ENCODE peak calls at places on chromosomes 16 and 17, in nine cellular contexts. One of them, this sample, is unnamed.

GRCh38 chr16:1206786-1207185 is 18.3 kb downstream of the TPSG1 start:
- DNase-seq in PC-9: no peak
- DNase-seq in RWPE1: no peak
- DNase-seq in thyroid gland: no peak
- DNase-seq in heart left ventricle: no peak
- DNase-seq in suprapubic skin: no peak
- DNase-seq in ovary: no peak
- DNase-seq in endodermal cell: no peak
- DNase-seq in heart right ventricle: no peak
- DNase-seq in this sample: no peak

GRCh38 chr17:76578376-76578775 is 7.3 kb downstream of the ST6GALNAC2 start:
- DNase-seq in PC-9: no peak
- DNase-seq in RWPE1: peak; percentile 75
- DNase-seq in thyroid gland: no peak
- DNase-seq in heart left ventricle: no peak
- DNase-seq in suprapubic skin: no peak
- DNase-seq in ovary: no peak
- DNase-seq in endodermal cell: no peak
- DNase-seq in heart right ventricle: no peak
- DNase-seq in this sample: no peak

GRCh38 chr17:4548721-4549531 is 6.3 kb downstream of the MYBBP1A start:
- DNase-seq in PC-9: peak; percentile 73
- DNase-seq in RWPE1: peak; percentile 44
- DNase-seq in thyroid gland: no peak
- DNase-seq in heart left ventricle: peak; percentile 16
- DNase-seq in suprapubic skin: no peak
- DNase-seq in ovary: no peak
- DNase-seq in endodermal cell: peak; percentile 59
- DNase-seq in heart right ventricle: no peak
- DNase-seq in this sample: peak; percentile 79

GRCh38 chr16:53817812-53818211 is 113.9 kb downstream of the FTO start:
- DNase-seq in PC-9: no peak
- DNase-seq in RWPE1: no peak
- DNase-seq in thyroid gland: no peak
- DNase-seq in heart left ventricle: no peak
- DNase-seq in suprapubic skin: no peak
- DNase-seq in ovary: no peak
- DNase-seq in endodermal cell: no peak
- DNase-seq in heart right ventricle: no peak
- DNase-seq in this sample: no peak

GRCh38 chr17:50554201-50554600 is 6.3 kb upstream of the CACNA1G start:
- DNase-seq in PC-9: no peak
- DNase-seq in RWPE1: no peak
- DNase-seq in thyroid gland: no peak
- DNase-seq in heart left ventricle: no peak
- DNase-seq in suprapubic skin: no peak
- DNase-seq in ovary: no peak
- DNase-seq in endodermal cell: no peak
- DNase-seq in heart right ventricle: no peak
- DNase-seq in this sample: no peak

GRCh38 chr17:10606110-10606509 is 51.0 kb downstream of the MYH3 start:
- DNase-seq in PC-9: no peak
- DNase-seq in RWPE1: no peak
- DNase-seq in thyroid gland: no peak
- DNase-seq in heart left ventricle: no peak
- DNase-seq in suprapubic skin: no peak
- DNase-seq in ovary: no peak
- DNase-seq in endodermal cell: no peak
- DNase-seq in heart right ventricle: no peak
- DNase-seq in this sample: no peak

GRCh38 chr17:46727572-46728348 is 90.7 kb downstream of the WNT3 start:
- DNase-seq in PC-9: peak; percentile 12
- DNase-seq in RWPE1: peak; percentile 69
- DNase-seq in thyroid gland: no peak
- DNase-seq in heart left ventricle: no peak
- DNase-seq in suprapubic skin: no peak
- DNase-seq in ovary: no peak
- DNase-seq in endodermal cell: no peak
- DNase-seq in heart right ventricle: no peak
- DNase-seq in this sample: peak; percentile 90

GRCh38 chr16:12639044-12639443 is 164.6 kb downstream of the CPPED1 start:
- DNase-seq in PC-9: no peak
- DNase-seq in RWPE1: peak; percentile 46
- DNase-seq in thyroid gland: no peak
- DNase-seq in heart left ventricle: no peak
- DNase-seq in suprapubic skin: no peak
- DNase-seq in ovary: no peak
- DNase-seq in endodermal cell: no peak
- DNase-seq in heart right ventricle: no peak
- DNase-seq in this sample: peak; percentile 67

GRCh38 chr16:82638095-82638798 is 11.5 kb downstream of the CDH13 start:
- DNase-seq in PC-9: no peak
- DNase-seq in RWPE1: peak; percentile 36
- DNase-seq in thyroid gland: no peak
- DNase-seq in heart left ventricle: no peak
- DNase-seq in suprapubic skin: no peak
- DNase-seq in ovary: no peak
- DNase-seq in endodermal cell: no peak
- DNase-seq in heart right ventricle: no peak
- DNase-seq in this sample: peak; percentile 75

GRCh38 chr16:82639666-82640336 is 13.0 kb downstream of the CDH13 start:
- DNase-seq in PC-9: peak; percentile 4
- DNase-seq in RWPE1: peak; percentile 47
- DNase-seq in thyroid gland: peak; percentile 59
- DNase-seq in heart left ventricle: peak; percentile 58
- DNase-seq in suprapubic skin: peak; percentile 83
- DNase-seq in ovary: no peak
- DNase-seq in endodermal cell: peak; percentile 91
- DNase-seq in heart right ventricle: peak; percentile 55
- DNase-seq in this sample: peak; percentile 59

GRCh38 chr16:82641336-82641984 is 14.7 kb downstream of the CDH13 start:
- DNase-seq in PC-9: no peak
- DNase-seq in RWPE1: no peak
- DNase-seq in thyroid gland: no peak
- DNase-seq in heart left ventricle: no peak
- DNase-seq in suprapubic skin: no peak
- DNase-seq in ovary: no peak
- DNase-seq in endodermal cell: no peak
- DNase-seq in heart right ventricle: no peak
- DNase-seq in this sample: no peak

GRCh38 chr16:82636958-82637357 is 10.2 kb downstream of the CDH13 start:
- DNase-seq in PC-9: no peak
- DNase-seq in RWPE1: no peak
- DNase-seq in thyroid gland: no peak
- DNase-seq in heart left ventricle: no peak
- DNase-seq in suprapubic skin: no peak
- DNase-seq in ovary: no peak
- DNase-seq in endodermal cell: no peak
- DNase-seq in heart right ventricle: no peak
- DNase-seq in this sample: no peak

DNA sequence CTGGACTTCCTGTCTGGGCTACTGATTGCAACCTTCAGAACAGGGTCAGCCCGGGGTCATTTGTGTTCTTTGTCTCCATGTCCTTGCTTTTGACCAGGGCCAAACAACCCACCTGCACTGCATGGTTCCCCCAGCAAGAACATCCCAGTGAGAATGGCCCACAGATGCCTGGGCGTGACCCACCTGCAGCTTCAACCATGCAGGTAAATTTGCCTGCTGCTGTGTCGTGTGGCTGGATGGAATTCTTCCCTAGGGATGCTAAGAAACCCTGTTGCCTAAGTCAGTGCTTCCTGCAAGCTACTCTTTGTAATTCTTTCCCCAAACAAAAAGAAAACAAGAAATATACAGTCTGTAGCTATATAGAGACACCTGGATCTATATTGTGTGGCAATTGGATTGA is 12.5 kb downstream of the CDH13 start:
- DNase-seq in PC-9: no peak
- DNase-seq in RWPE1: no peak
- DNase-seq in thyroid gland: no peak
- DNase-seq in heart left ventricle: no peak
- DNase-seq in suprapubic skin: no peak
- DNase-seq in ovary: no peak
- DNase-seq in endodermal cell: no peak
- DNase-seq in heart right ventricle: no peak
- DNase-seq in this sample: no peak
- H3K27ac ChIP-seq in PC-9: no peak overlapping the region
- H3K27ac ChIP-seq in RWPE1: peak overlapping the region; percentile 90
- H3K27ac ChIP-seq in thyroid gland: no peak overlapping the region
- H3K27ac ChIP-seq in heart left ventricle: no peak overlapping the region
- H3K27ac ChIP-seq in suprapubic skin: no peak overlapping the region
- H3K27ac ChIP-seq in ovary: no peak overlapping the region
- H3K27ac ChIP-seq in endodermal cell: no peak overlapping the region
- H3K27ac ChIP-seq in heart right ventricle: no peak overlapping the region
- H3K27ac ChIP-seq in this sample: no peak overlapping the region

GRCh38 chr17:43530303-43531081 is 15.6 kb downstream of the ETV4 start:
- DNase-seq in PC-9: no peak
- DNase-seq in RWPE1: peak; percentile 46
- DNase-seq in thyroid gland: peak; percentile 99
- DNase-seq in heart left ventricle: peak; percentile 87
- DNase-seq in suprapubic skin: no peak
- DNase-seq in ovary: peak; percentile 96
- DNase-seq in endodermal cell: peak; percentile 100
- DNase-seq in heart right ventricle: peak; percentile 84
- DNase-seq in this sample: peak; percentile 68

GRCh38 chr17:43529977-43530302 is 16.2 kb downstream of the ETV4 start:
- DNase-seq in PC-9: no peak
- DNase-seq in RWPE1: no peak
- DNase-seq in thyroid gland: no peak
- DNase-seq in heart left ventricle: peak; percentile 36
- DNase-seq in suprapubic skin: no peak
- DNase-seq in ovary: peak; percentile 18
- DNase-seq in endodermal cell: no peak
- DNase-seq in heart right ventricle: no peak
- DNase-seq in this sample: no peak

GRCh38 chr17:43531082-43531378 is 15.1 kb downstream of the ETV4 start:
- DNase-seq in PC-9: no peak
- DNase-seq in RWPE1: no peak
- DNase-seq in thyroid gland: no peak
- DNase-seq in heart left ventricle: no peak
- DNase-seq in suprapubic skin: no peak
- DNase-seq in ovary: no peak
- DNase-seq in endodermal cell: no peak
- DNase-seq in heart right ventricle: no peak
- DNase-seq in this sample: no peak

GRCh38 chr17:43528319-43528987 is 17.7 kb downstream of the ETV4 start:
- DNase-seq in PC-9: peak; percentile 40
- DNase-seq in RWPE1: no peak
- DNase-seq in thyroid gland: no peak
- DNase-seq in heart left ventricle: peak; percentile 76
- DNase-seq in suprapubic skin: no peak
- DNase-seq in ovary: no peak
- DNase-seq in endodermal cell: no peak
- DNase-seq in heart right ventricle: peak; percentile 34
- DNase-seq in this sample: no peak

GRCh38 chr17:43528988-43529814 is 16.9 kb downstream of the ETV4 start:
- DNase-seq in PC-9: no peak
- DNase-seq in RWPE1: no peak
- DNase-seq in thyroid gland: no peak
- DNase-seq in heart left ventricle: no peak
- DNase-seq in suprapubic skin: no peak
- DNase-seq in ovary: no peak
- DNase-seq in endodermal cell: peak; percentile 48
- DNase-seq in heart right ventricle: no peak
- DNase-seq in this sample: no peak
- H3K27ac ChIP-seq in PC-9: no peak overlapping the region
- H3K27ac ChIP-seq in RWPE1: peak overlapping the region; percentile 87
- H3K27ac ChIP-seq in thyroid gland: no peak overlapping the region
- H3K27ac ChIP-seq in heart left ventricle: no peak overlapping the region
- H3K27ac ChIP-seq in suprapubic skin: no peak overlapping the region
- H3K27ac ChIP-seq in ovary: no peak overlapping the region
- H3K27ac ChIP-seq in endodermal cell: no peak overlapping the region
- H3K27ac ChIP-seq in heart right ventricle: peak overlapping the region; percentile 67
- H3K27ac ChIP-seq in this sample: no peak overlapping the region

DNA sequence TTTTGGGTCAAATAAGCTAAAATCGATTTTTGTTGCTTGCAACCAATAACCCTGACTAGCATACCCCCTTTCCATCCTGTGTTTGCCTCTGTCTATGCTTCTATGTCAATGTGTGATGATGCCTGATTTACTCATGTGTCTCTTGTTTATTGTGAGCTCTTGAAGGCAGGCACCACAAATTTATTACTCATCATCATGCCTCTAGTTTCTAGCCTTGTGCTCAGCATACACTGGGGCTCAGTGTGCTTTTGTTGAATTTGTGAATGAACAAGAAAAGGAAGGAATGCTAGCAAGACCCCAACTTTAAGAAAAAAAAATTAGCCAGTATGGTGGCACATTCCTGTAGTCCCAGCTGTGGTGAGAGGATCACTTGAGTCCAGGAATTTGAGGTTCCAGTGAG is 119.1 kb upstream of the GPR139 start:
- DNase-seq in PC-9: no peak
- DNase-seq in RWPE1: no peak
- DNase-seq in thyroid gland: no peak
- DNase-seq in heart left ventricle: no peak
- DNase-seq in suprapubic skin: no peak
- DNase-seq in ovary: no peak
- DNase-seq in endodermal cell: no peak
- DNase-seq in heart right ventricle: no peak
- DNase-seq in this sample: no peak
- H3K27ac ChIP-seq in PC-9: no peak overlapping the region
- H3K27ac ChIP-seq in RWPE1: no peak overlapping the region
- H3K27ac ChIP-seq in thyroid gland: no peak overlapping the region
- H3K27ac ChIP-seq in heart left ventricle: no peak overlapping the region
- H3K27ac ChIP-seq in suprapubic skin: no peak overlapping the region
- H3K27ac ChIP-seq in ovary: no peak overlapping the region
- H3K27ac ChIP-seq in endodermal cell: no peak overlapping the region
- H3K27ac ChIP-seq in heart right ventricle: no peak overlapping the region
- H3K27ac ChIP-seq in this sample: no peak overlapping the region

GRCh38 chr17:40605301-40605700 is 40.0 kb upstream of the CCR7 start:
- DNase-seq in PC-9: no peak
- DNase-seq in RWPE1: no peak
- DNase-seq in thyroid gland: no peak
- DNase-seq in heart left ventricle: no peak
- DNase-seq in suprapubic skin: no peak
- DNase-seq in ovary: no peak
- DNase-seq in endodermal cell: no peak
- DNase-seq in heart right ventricle: no peak
- DNase-seq in this sample: no peak

GRCh38 chr17:40610359-40610758 is 37.3 kb downstream of the SMARCE1 start:
- DNase-seq in PC-9: no peak
- DNase-seq in RWPE1: no peak
- DNase-seq in thyroid gland: no peak
- DNase-seq in heart left ventricle: no peak
- DNase-seq in suprapubic skin: no peak
- DNase-seq in ovary: no peak
- DNase-seq in endodermal cell: no peak
- DNase-seq in heart right ventricle: no peak
- DNase-seq in this sample: no peak

GRCh38 chr17:40606548-40607353 is 40.9 kb downstream of the SMARCE1 start:
- DNase-seq in PC-9: peak; percentile 19
- DNase-seq in RWPE1: no peak
- DNase-seq in thyroid gland: peak; percentile 44
- DNase-seq in heart left ventricle: no peak
- DNase-seq in suprapubic skin: no peak
- DNase-seq in ovary: no peak
- DNase-seq in endodermal cell: no peak
- DNase-seq in heart right ventricle: no peak
- DNase-seq in this sample: no peak

GRCh38 chr17:40608061-40608581 is 39.5 kb downstream of the SMARCE1 start:
- DNase-seq in PC-9: no peak
- DNase-seq in RWPE1: no peak
- DNase-seq in thyroid gland: no peak
- DNase-seq in heart left ventricle: no peak
- DNase-seq in suprapubic skin: no peak
- DNase-seq in ovary: no peak
- DNase-seq in endodermal cell: no peak
- DNase-seq in heart right ventricle: no peak
- DNase-seq in this sample: no peak

GRCh38 chr17:40607641-40608040 is 40.0 kb downstream of the SMARCE1 start:
- DNase-seq in PC-9: no peak
- DNase-seq in RWPE1: no peak
- DNase-seq in thyroid gland: peak; percentile 65
- DNase-seq in heart left ventricle: no peak
- DNase-seq in suprapubic skin: no peak
- DNase-seq in ovary: no peak
- DNase-seq in endodermal cell: no peak
- DNase-seq in heart right ventricle: no peak
- DNase-seq in this sample: no peak
- H3K27ac ChIP-seq in PC-9: no peak overlapping the region
- H3K27ac ChIP-seq in RWPE1: no peak overlapping the region
- H3K27ac ChIP-seq in thyroid gland: peak overlapping the region; percentile 57
- H3K27ac ChIP-seq in heart left ventricle: no peak overlapping the region
- H3K27ac ChIP-seq in suprapubic skin: no peak overlapping the region
- H3K27ac ChIP-seq in ovary: no peak overlapping the region
- H3K27ac ChIP-seq in endodermal cell: no peak overlapping the region
- H3K27ac ChIP-seq in heart right ventricle: no peak overlapping the region
- H3K27ac ChIP-seq in this sample: no peak overlapping the region

This sample was measured in foreskin keratinocyte.